ENCODE peak calls at places on chromosomes 13 and 19, in eight cellular contexts. S, N, O, Z, X, Q, E and F are unnamed samples.

GRCh38 chr19:9009935-9010651 is at the start of gene MUC16:
- DNase-seq in S (peak; percentile 40), N (no peak), O (no peak), Z (peak; percentile 31), X (peak; percentile 60), Q (peak; percentile 89), E (no peak), F (no peak)

GRCh38 chr13:95137096-95137495 is 164.2 kb downstream of the ABCC4 start:
- DNase-seq in S (no peak), N (no peak), O (no peak), Z (no peak), X (peak; percentile 37), Q (no peak), E (peak; percentile 11), F (no peak)

GRCh38 chr13:64397699-64398098 is 2832.4 kb downstream of the PCDH9 start:
- DNase-seq in S (no peak), N (no peak), O (no peak), Z (no peak), X (peak; percentile 18), Q (no peak), E (no peak), F (no peak)

GRCh38 chr13:96091164-96091931 is 1.4 kb downstream of the HS6ST3 start:
- DNase-seq in S (no peak), N (no peak), O (no peak), Z (peak; percentile 67), X (no peak), Q (no peak), E (peak; percentile 46), F (peak; percentile 14)

GRCh38 chr13:80341098-80341701 is at the start of gene SPRY2:
- DNase-seq in S (peak; percentile 42), N (no peak), O (peak; percentile 68), Z (peak; percentile 97), X (peak; percentile 89), Q (peak; percentile 85), E (peak; percentile 92), F (peak; percentile 97)

GRCh38 chr13:90055760-90056159 is 1291.7 kb upstream of the MIR17HG start:
- DNase-seq in S (no peak), N (no peak), O (no peak), Z (no peak), X (no peak), Q (no peak), E (no peak), F (no peak)

GRCh38 chr13:34179481-34179880 is 361.5 kb downstream of the RFC3 start:
- DNase-seq in S (no peak), N (no peak), O (no peak), Z (peak; percentile 51), X (no peak), Q (no peak), E (no peak), F (no peak)

GRCh38 chr19:20038358-20039202 is 725 bp downstream of the ZNF682 start:
- DNase-seq in S (no peak), N (peak; percentile 14), O (no peak), Z (no peak), X (no peak), Q (no peak), E (no peak), F (no peak)

GRCh38 chr19:50167314-50167721 is 4.2 kb upstream of the IZUMO2 start:
- DNase-seq in S (no peak), N (no peak), O (no peak), Z (peak; percentile 12), X (peak; percentile 36), Q (peak; percentile 82), E (no peak), F (no peak)

GRCh38 chr19:12596927-12597548 is 13.6 kb downstream of the ZNF490 start:
- DNase-seq in S (no peak), N (no peak), O (no peak), Z (peak; percentile 58), X (no peak), Q (no peak), E (no peak), F (no peak)

GRCh38 chr13:46992383-46992952 is 95.6 kb upstream of the HTR2A start:
- DNase-seq in S (no peak), N (peak; percentile 64), O (peak; percentile 16), Z (peak; percentile 31), X (peak; percentile 41), Q (no peak), E (no peak), F (no peak)

GRCh38 chr13:40146586-40147240 is 491.3 kb downstream of the COG6 start:
- DNase-seq in S (no peak), N (peak; percentile 47), O (no peak), Z (no peak), X (no peak), Q (no peak), E (peak; percentile 21), F (no peak)

GRCh38 chr13:113992276-113993005 is 18.6 kb upstream of the C13orf46 start:
- DNase-seq in S (no peak), N (no peak), O (no peak), Z (no peak), X (no peak), Q (no peak), E (no peak), F (no peak)

GRCh38 chr19:28221736-28222135 is 991.2 kb downstream of the UQCRFS1 start:
- DNase-seq in S (no peak), N (no peak), O (no peak), Z (no peak), X (no peak), Q (no peak), E (no peak), F (no peak)

GRCh38 chr13:41457589-41458186 is 338 bp downstream of the RGCC start:
- DNase-seq in S (peak; percentile 8), N (peak; percentile 51), O (no peak), Z (peak; percentile 29), X (no peak), Q (no peak), E (peak; percentile 66), F (peak; percentile 13)

DNA sequence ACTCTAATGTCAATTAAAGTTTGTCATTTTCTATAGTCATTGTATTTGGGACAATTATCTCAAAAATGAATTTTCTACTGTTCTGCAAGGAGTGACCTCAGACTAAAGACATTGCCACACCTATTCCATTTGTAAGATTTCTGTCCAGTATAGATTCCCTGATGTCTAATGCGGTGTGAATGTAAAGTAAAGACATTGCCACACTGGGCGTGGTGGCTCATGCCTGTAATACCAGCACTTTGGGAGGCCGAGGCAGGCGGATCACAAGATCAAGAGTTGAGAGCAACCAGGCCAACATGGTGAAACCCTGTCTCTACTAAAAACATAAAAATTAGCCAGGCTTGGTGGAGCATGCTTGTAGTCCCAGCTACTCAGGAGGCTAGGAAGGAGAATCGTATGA is 13.8 kb upstream of the ZNF83 start:
- DNase-seq in S (no peak), N (no peak), O (no peak), Z (no peak), X (no peak), Q (no peak), E (no peak), F (no peak)
- H3K9me2 ChIP-seq in S (no peaks in the 10 kb centered on the region), N (no peaks in the 10 kb centered on the region), O (no peaks in the 10 kb centered on the region), Z (no peaks in the 10 kb centered on the region), X (no peaks in the 10 kb centered on the region), Q (no peaks in the 10 kb centered on the region), E (no peaks in the 10 kb centered on the region), F (no peaks in the 10 kb centered on the region)

DNA sequence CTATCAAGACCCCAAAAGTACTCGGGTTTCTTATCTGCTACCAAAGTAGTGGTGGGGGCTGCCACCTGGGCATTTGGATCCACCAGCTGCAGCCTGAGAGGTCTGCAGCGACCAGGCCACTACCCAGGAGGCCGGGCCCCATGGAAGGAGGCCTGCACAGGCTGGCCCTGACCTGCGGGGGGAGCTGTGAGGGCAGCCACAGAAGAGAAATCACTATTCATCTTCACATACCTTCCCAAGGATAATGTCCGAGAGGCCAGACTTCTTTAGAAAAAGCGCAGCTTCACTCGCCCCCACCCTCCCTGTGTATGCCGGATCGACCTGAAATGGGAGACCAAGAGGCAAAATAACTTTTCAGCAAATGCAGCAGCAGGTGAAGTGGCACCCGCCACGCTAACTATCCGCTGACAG is 30.1 kb downstream of the EPS15L1 start:
- DNase-seq in S (no peak), N (peak; percentile 71), O (no peak), Z (peak; percentile 80), X (peak; percentile 31), Q (no peak), E (peak; percentile 75), F (peak; percentile 48)
- H3K27ac ChIP-seq in S (no peak overlapping the region), N (peak overlapping the region; percentile 96), O (no peak overlapping the region), Z (peak overlapping the region; percentile 83), X (no peak overlapping the region), Q (no peak overlapping the region), E (no peak overlapping the region), F (no peak overlapping the region)

DNA sequence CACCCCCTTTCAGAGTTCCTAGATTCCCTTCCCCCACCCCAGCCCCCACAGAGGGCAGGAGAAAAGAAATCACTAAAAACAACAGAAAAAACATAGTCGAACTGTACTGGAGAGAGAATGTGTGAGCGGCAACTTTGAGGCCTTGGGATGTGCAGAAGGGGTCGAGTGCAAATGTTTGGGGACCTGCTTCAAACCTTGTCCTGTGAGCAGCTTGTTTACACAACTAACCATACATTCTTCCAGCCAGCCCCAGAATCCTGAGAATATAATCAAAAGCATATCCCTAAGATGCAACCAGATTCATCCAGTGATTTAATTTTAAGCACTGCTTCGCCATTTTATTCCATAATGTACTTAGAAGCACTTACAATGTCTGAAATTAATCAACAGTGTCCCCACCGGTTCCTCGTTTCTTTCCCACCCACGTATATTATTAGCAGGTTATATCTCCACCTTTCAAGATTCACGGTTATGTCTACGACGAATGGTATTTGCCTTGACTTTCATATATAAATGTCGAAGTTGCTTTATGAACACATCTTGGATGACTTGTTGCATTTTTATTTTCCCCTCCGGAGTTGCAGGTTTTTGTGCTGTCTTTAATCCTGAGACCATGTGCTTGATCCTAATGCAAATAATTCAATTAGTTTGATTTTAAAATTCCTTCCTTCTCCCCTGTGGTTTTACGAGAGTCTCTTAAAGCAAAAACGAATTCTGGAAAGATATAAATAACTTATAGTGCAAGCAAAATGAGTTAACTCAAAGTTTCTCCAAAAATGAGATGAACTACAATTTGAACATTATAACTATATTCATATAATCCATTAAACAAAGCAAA is 107.6 kb downstream of the ZIC5 start:
- DNase-seq in S (no peak), N (no peak), O (no peak), Z (no peak), X (no peak), Q (no peak), E (no peak), F (no peak)
- TF ChIP-seq CTCF in S (no peak), N (no peak), O (no peak), Z (no peak), X (no peak), Q (no peak), E (no peak), F (no peak)

GRCh38 chr13:30559274-30559673 is 58.4 kb upstream of the USPL1 start:
- DNase-seq in S (no peak), N (no peak), O (no peak), Z (no peak), X (no peak), Q (no peak), E (no peak), F (no peak)

GRCh38 chr13:30564489-30564888 is 53.2 kb upstream of the USPL1 start:
- DNase-seq in S (no peak), N (no peak), O (no peak), Z (no peak), X (no peak), Q (no peak), E (no peak), F (no peak)

GRCh38 chr13:30567072-30567471 is 50.6 kb upstream of the USPL1 start:
- DNase-seq in S (peak; percentile 25), N (no peak), O (no peak), Z (no peak), X (no peak), Q (no peak), E (no peak), F (no peak)

GRCh38 chr13:30565658-30566057 is 52.1 kb upstream of the USPL1 start:
- DNase-seq in S (no peak), N (no peak), O (no peak), Z (no peak), X (no peak), Q (no peak), E (no peak), F (no peak)

GRCh38 chr13:30561506-30561905 is 56.2 kb upstream of the USPL1 start:
- DNase-seq in S (no peak), N (no peak), O (no peak), Z (no peak), X (no peak), Q (no peak), E (no peak), F (no peak)
- H3K9me2 ChIP-seq in S (no peaks in the 10 kb centered on the region), N (no peaks in the 10 kb centered on the region), O (no peaks in the 10 kb centered on the region), Z (no peaks in the 10 kb centered on the region), X (no peaks in the 10 kb centered on the region), Q (no peaks in the 10 kb centered on the region), E (no peaks in the 10 kb centered on the region), F (no peaks in the 10 kb centered on the region)